ENCODE peak calls at places on chromosomes 6 and 20, in seven cellular contexts. B, E, L, U, C, M and W are unnamed samples.

GRCh38 chr6:131640100-131640499 is 3.0 kb downstream of the ENPP3 start:
- DNase-seq in B (no peak), E (no peak), L (no peak), U (no peak), C (no peak), M (no peak), W (no peak)

GRCh38 chr6:44048277-44048676 is 79.0 kb downstream of the MRPL14 start:
- DNase-seq in B (no peak), E (no peak), L (no peak), U (no peak), C (peak), M (no peak), W (no peak)

GRCh38 chr6:113047148-113047547 is 700.0 kb downstream of the RFPL4B start:
- DNase-seq in B (peak), E (no peak), L (no peak), U (no peak), C (no peak), M (no peak), W (peak)

GRCh38 chr6:163175301-163175700 is 239.2 kb upstream of the QKI start:
- DNase-seq in B (no peak), E (no peak), L (no peak), U (no peak), C (no peak), M (no peak), W (no peak)

GRCh38 chr20:380763-381580 is 412 bp downstream of the TRIB3 start:
- DNase-seq in B (peak), E (peak), L (peak), U (peak), C (peak), M (peak), W (no peak)

GRCh38 chr6:30612213-30612612 is 4.8 kb downstream of the PPP1R10 start:
- DNase-seq in B (peak), E (no peak), L (no peak), U (no peak), C (no peak), M (no peak), W (no peak)

GRCh38 chr6:47083586-47084047 is 41.5 kb upstream of the ADGRF1 start:
- DNase-seq in B (peak), E (peak), L (no peak), U (peak), C (peak), M (peak), W (peak)

GRCh38 chr20:9555781-9556180 is 41.4 kb downstream of the LAMP5 start:
- DNase-seq in B (no peak), E (no peak), L (no peak), U (no peak), C (no peak), M (no peak), W (no peak)

GRCh38 chr20:35443003-35443402 is 5.0 kb upstream of the GDF5 start:
- DNase-seq in B (peak), E (no peak), L (no peak), U (no peak), C (no peak), M (no peak), W (peak)

GRCh38 chr20:5168582-5169396 is 42.0 kb downstream of the CDS2 start:
- DNase-seq in B (peak), E (no peak), L (no peak), U (peak), C (no peak), M (no peak), W (no peak)

GRCh38 chr20:4371623-4372246 is 350.0 kb upstream of the PRND start:
- DNase-seq in B (no peak), E (no peak), L (no peak), U (no peak), C (no peak), M (no peak), W (no peak)

GRCh38 chr6:125310994-125311649 is 9.4 kb upstream of the HDDC2 start:
- DNase-seq in B (peak), E (peak), L (peak), U (peak), C (no peak), M (no peak), W (no peak)

GRCh38 chr20:50655325-50655880 is 35.9 kb downstream of the RIPOR3 start:
- DNase-seq in B (peak), E (no peak), L (no peak), U (peak), C (peak), M (no peak), W (peak)

GRCh38 chr6:154515808-154516207 is 5.3 kb upstream of the CNKSR3 start:
- DNase-seq in B (peak), E (no peak), L (no peak), U (no peak), C (no peak), M (no peak), W (no peak)

GRCh38 chr20:43938932-43939761 is 24.5 kb downstream of the TOX2 start:
- DNase-seq in B (peak), E (no peak), L (peak), U (no peak), C (peak), M (no peak), W (peak)

GRCh38 chr6:49526598-49526997 is 23.9 kb upstream of the C6orf141 start:
- DNase-seq in B (no peak), E (no peak), L (no peak), U (no peak), C (no peak), M (no peak), W (no peak)

GRCh38 chr6:133918208-133918930 is 29.5 kb downstream of the TCF21 start:
- DNase-seq in B (no peak), E (no peak), L (no peak), U (no peak), C (no peak), M (no peak), W (no peak)

GRCh38 chr6:28896505-28897392 is 27.0 kb downstream of the TRIM27 start:
- DNase-seq in B (peak), E (peak), L (peak), U (peak), C (peak), M (peak), W (no peak)

GRCh38 chr6:11033825-11034224 is 10.3 kb downstream of the ELOVL2 start:
- DNase-seq in B (peak), E (no peak), L (no peak), U (no peak), C (no peak), M (no peak), W (peak)

GRCh38 chr6:166166314-166167257 is 1.1 kb downstream of the TBXT start:
- DNase-seq in B (no peak), E (no peak), L (no peak), U (no peak), C (no peak), M (no peak), W (no peak)

GRCh38 chr20:1505361-1505760 is 14.1 kb upstream of the SIRPB2 start:
- DNase-seq in B (no peak), E (no peak), L (no peak), U (no peak), C (no peak), M (no peak), W (no peak)

GRCh38 chr20:4740774-4741431 is 19.2 kb downstream of the PRND start:
- DNase-seq in B (peak), E (no peak), L (peak), U (peak), C (no peak), M (peak), W (no peak)

GRCh38 chr20:35698298-35699126 is 640 bp downstream of the NFS1 start:
- DNase-seq in B (no peak), E (peak), L (peak), U (no peak), C (peak), M (no peak), W (no peak)

GRCh38 chr6:148441454-148441911 is 98.8 kb downstream of the SASH1 start:
- DNase-seq in B (peak), E (no peak), L (peak), U (no peak), C (no peak), M (no peak), W (no peak)

GRCh38 chr6:37354526-37355384 is 972 bp downstream of the RNF8 start:
- DNase-seq in B (peak), E (peak), L (peak), U (peak), C (peak), M (peak), W (no peak)

GRCh38 chr6:327538-328183 is 35.4 kb downstream of the DUSP22 start:
- DNase-seq in B (peak), E (no peak), L (no peak), U (no peak), C (peak), M (no peak), W (no peak)

GRCh38 chr20:44594730-44595129 is 12.4 kb downstream of the PKIG start:
- DNase-seq in B (peak), E (no peak), L (peak), U (no peak), C (no peak), M (no peak), W (no peak)

GRCh38 chr6:167232355-167232754 is 58.8 kb upstream of the UNC93A start:
- DNase-seq in B (no peak), E (no peak), L (no peak), U (no peak), C (no peak), M (no peak), W (no peak)

GRCh38 chr6:151388997-151389639 is 2.2 kb downstream of the ZBTB2 start:
- DNase-seq in B (no peak), E (no peak), L (no peak), U (no peak), C (no peak), M (peak), W (no peak)

GRCh38 chr6:89527634-89528033 is 94.7 kb downstream of the ANKRD6 start:
- DNase-seq in B (no peak), E (no peak), L (no peak), U (no peak), C (no peak), M (no peak), W (no peak)

GRCh38 chr6:137903933-137904821 is 37.1 kb downstream of the TNFAIP3 start:
- DNase-seq in B (peak), E (no peak), L (no peak), U (no peak), C (no peak), M (no peak), W (peak)

GRCh38 chr6:149560736-149561135 is 5.4 kb upstream of the GINM1 start:
- DNase-seq in B (peak), E (no peak), L (peak), U (no peak), C (no peak), M (no peak), W (no peak)

GRCh38 chr20:20143646-20144045 is 91.3 kb downstream of the CFAP61 start:
- DNase-seq in B (no peak), E (no peak), L (no peak), U (no peak), C (no peak), M (no peak), W (no peak)

GRCh38 chr6:137040393-137040792 is 4.4 kb downstream of the IL20RA start:
- DNase-seq in B (no peak), E (no peak), L (no peak), U (no peak), C (no peak), M (no peak), W (no peak)

GRCh38 chr20:18585134-18585533 is 2.7 kb upstream of the DTD1 start:
- DNase-seq in B (peak), E (no peak), L (no peak), U (no peak), C (no peak), M (no peak), W (peak)

GRCh38 chr20:17967595-17968365 is 814 bp downstream of the SNX5 start:
- DNase-seq in B (peak), E (no peak), L (peak), U (no peak), C (no peak), M (no peak), W (no peak)

GRCh38 chr6:85756982-85757381 is 114.3 kb upstream of the SYNCRIP start:
- DNase-seq in B (peak), E (no peak), L (peak), U (no peak), C (no peak), M (no peak), W (peak)

GRCh38 chr6:35214869-35215664 is 1.3 kb downstream of the SCUBE3 start:
- DNase-seq in B (no peak), E (no peak), L (no peak), U (no peak), C (no peak), M (no peak), W (no peak)
- H3K4me3 ChIP-seq in B (peak), E (no peak), L (no peak), U (no peak), C (peak), M (no peak), W (peak)

GRCh38 chr6:157893238-157893637 is 70.2 kb downstream of the SNX9 start:
- DNase-seq in B (no peak), E (no peak), L (no peak), U (no peak), C (no peak), M (no peak), W (no peak)
- TF ChIP-seq CTCF in B (no peak), E (no peak), L (no peak), U (no peak), C (no peak), M (no peak), W (no peak)

GRCh38 chr20:58229198-58229802 is 847 bp upstream of the ANKRD60 start:
- DNase-seq in B (peak), E (no peak), L (no peak), U (no peak), C (peak), M (no peak), W (no peak)
- H3K4me3 ChIP-seq in B (peak), E (no peak), L (no peak), U (no peak), C (no peak), M (no peak), W (no peak)

GRCh38 chr20:32891491-32891890 is 32.8 kb downstream of the EFCAB8 start:
- DNase-seq in B (no peak), E (no peak), L (no peak), U (no peak), C (no peak), M (no peak), W (no peak)

GRCh38 chr20:32894711-32895355 is 36.1 kb downstream of the EFCAB8 start:
- DNase-seq in B (no peak), E (no peak), L (no peak), U (no peak), C (no peak), M (no peak), W (no peak)

GRCh38 chr20:32893263-32893877 is 34.6 kb downstream of the EFCAB8 start:
- DNase-seq in B (no peak), E (no peak), L (no peak), U (no peak), C (no peak), M (no peak), W (no peak)

GRCh38 chr20:32891926-32892660 is 33.4 kb downstream of the EFCAB8 start:
- DNase-seq in B (no peak), E (no peak), L (no peak), U (no peak), C (no peak), M (no peak), W (no peak)

GRCh38 chr20:32893878-32894483 is 35.3 kb downstream of the EFCAB8 start:
- DNase-seq in B (peak), E (no peak), L (peak), U (no peak), C (no peak), M (peak), W (no peak)
- TF ChIP-seq CTCF in B (peak), E (peak), L (peak), U (no peak), C (no peak), M (no peak), W (peak)